ENCODE peak calls at places on chromosomes 7 and 10, in nine cellular contexts. Y is activated CD8-positive, alpha-beta T cell treated with anti-CD3 and anti-CD28 coated beads for 36 hours; V is Caco-2; C is AG10803; D is nephron progenitor cell; I is Calu3; L is BJ; Z is thoracic aorta; T is heart left ventricle. A is an unnamed sample.

GRCh38 chr10:73586583-73586984 is 4.6 kb downstream of the USP54 start:
- DNase-seq in Y (no peak), V (peak), C (peak), D (no peak), I (peak), L (peak), Z (peak), T (no peak), A (no peak)

GRCh38 chr10:125035136-125035535 is 93.2 kb downstream of the ZRANB1 start:
- DNase-seq in Y (no peak), V (no peak), C (peak), D (no peak), I (no peak), L (peak), Z (no peak), T (no peak), A (no peak)

GRCh38 chr7:148687555-148687954 is 11.1 kb upstream of the CUL1 start:
- DNase-seq in Y (no peak), V (no peak), C (no peak), D (no peak), I (no peak), L (no peak), Z (no peak), T (no peak), A (no peak)

GRCh38 chr10:73426318-73426717 is 7.0 kb downstream of the MSS51 start:
- DNase-seq in Y (no peak), V (no peak), C (no peak), D (no peak), I (no peak), L (no peak), Z (no peak), T (no peak), A (no peak)

GRCh38 chr7:156026076-156027002 is 214.1 kb upstream of the SHH start:
- DNase-seq in Y (no peak), V (no peak), C (no peak), D (no peak), I (no peak), L (no peak), Z (no peak), T (no peak), A (no peak)

GRCh38 chr10:30705625-30706149 is 76.1 kb upstream of the LYZL2 start:
- DNase-seq in Y (peak), V (no peak), C (no peak), D (no peak), I (no peak), L (no peak), Z (no peak), T (no peak), A (no peak)

GRCh38 chr7:157896774-157897555 is 560.2 kb downstream of the DNAJB6 start:
- DNase-seq in Y (no peak), V (no peak), C (no peak), D (no peak), I (no peak), L (no peak), Z (no peak), T (no peak), A (no peak)

GRCh38 chr7:97305589-97305988 is 188.1 kb downstream of the SDHAF3 start:
- DNase-seq in Y (no peak), V (no peak), C (no peak), D (no peak), I (no peak), L (no peak), Z (no peak), T (no peak), A (no peak)

GRCh38 chr7:36387437-36388345 is 2.0 kb upstream of the ANLN start:
- DNase-seq in Y (no peak), V (no peak), C (no peak), D (no peak), I (peak), L (no peak), Z (no peak), T (no peak), A (no peak)

GRCh38 chr10:2978574-2979266 is 88.6 kb upstream of the PFKP start:
- DNase-seq in Y (no peak), V (no peak), C (no peak), D (no peak), I (no peak), L (no peak), Z (no peak), T (no peak), A (no peak)

GRCh38 chr7:785416-785815 is 46.9 kb upstream of the SUN1 start:
- DNase-seq in Y (no peak), V (no peak), C (no peak), D (no peak), I (no peak), L (no peak), Z (no peak), T (no peak), A (no peak)

GRCh38 chr10:3895045-3895609 is 110.1 kb upstream of the KLF6 start:
- DNase-seq in Y (no peak), V (no peak), C (peak), D (no peak), I (no peak), L (no peak), Z (no peak), T (no peak), A (no peak)

GRCh38 chr10:96138102-96138501 is 8.0 kb downstream of the ZNF518A start:
- DNase-seq in Y (no peak), V (no peak), C (no peak), D (no peak), I (no peak), L (no peak), Z (no peak), T (no peak), A (no peak)

GRCh38 chr10:4129866-4130455 is 345.0 kb upstream of the KLF6 start:
- DNase-seq in Y (no peak), V (no peak), C (no peak), D (no peak), I (peak), L (no peak), Z (no peak), T (no peak), A (no peak)

GRCh38 chr7:6658618-6659345 is 21.7 kb downstream of the ZNF316 start:
- DNase-seq in Y (peak), V (no peak), C (no peak), D (no peak), I (no peak), L (no peak), Z (no peak), T (no peak), A (no peak)

GRCh38 chr7:134949171-134949570 is 37.1 kb upstream of the AGBL3 start:
- DNase-seq in Y (no peak), V (no peak), C (no peak), D (no peak), I (no peak), L (no peak), Z (no peak), T (no peak), A (no peak)

GRCh38 chr7:48170506-48170905 is 752 bp upstream of the ABCA13 start:
- DNase-seq in Y (no peak), V (no peak), C (peak), D (no peak), I (no peak), L (no peak), Z (no peak), T (no peak), A (no peak)

GRCh38 chr10:75111906-75112703 is 649 bp downstream of the SAMD8 start:
- DNase-seq in Y (peak), V (peak), C (peak), D (peak), I (peak), L (no peak), Z (peak), T (peak), A (peak)

GRCh38 chr7:157652161-157652953 is 315.6 kb downstream of the DNAJB6 start:
- DNase-seq in Y (no peak), V (no peak), C (no peak), D (no peak), I (no peak), L (no peak), Z (no peak), T (no peak), A (no peak)

GRCh38 chr7:133789951-133790350 is 337.2 kb upstream of the LRGUK start:
- DNase-seq in Y (no peak), V (no peak), C (peak), D (no peak), I (no peak), L (no peak), Z (no peak), T (no peak), A (no peak)

GRCh38 chr10:45374451-45375052 is 536 bp downstream of the ALOX5 start:
- DNase-seq in Y (no peak), V (no peak), C (no peak), D (no peak), I (peak), L (no peak), Z (no peak), T (no peak), A (peak)

GRCh38 chr7:47535704-47536628 is 45.9 kb downstream of the TNS3 start:
- DNase-seq in Y (no peak), V (no peak), C (no peak), D (peak), I (no peak), L (no peak), Z (no peak), T (no peak), A (no peak)

GRCh38 chr10:88995156-88995876 is 4.7 kb downstream of the FAS start:
- DNase-seq in Y (peak), V (no peak), C (no peak), D (no peak), I (no peak), L (no peak), Z (no peak), T (no peak), A (no peak)

GRCh38 chr7:140084972-140085371 is 22.2 kb upstream of the PARP12 start:
- DNase-seq in Y (peak), V (no peak), C (no peak), D (no peak), I (no peak), L (no peak), Z (no peak), T (no peak), A (no peak)

GRCh38 chr10:57694956-57695605 is 572.6 kb downstream of the IPMK start:
- DNase-seq in Y (no peak), V (no peak), C (peak), D (no peak), I (no peak), L (no peak), Z (no peak), T (no peak), A (no peak)

GRCh38 chr10:27695704-27696103 is 49.9 kb downstream of the MKX start:
- DNase-seq in Y (no peak), V (no peak), C (peak), D (no peak), I (no peak), L (no peak), Z (no peak), T (no peak), A (no peak)

GRCh38 chr10:10317151-10317550 is 700.5 kb upstream of the CELF2 start:
- DNase-seq in Y (no peak), V (no peak), C (no peak), D (no peak), I (no peak), L (no peak), Z (no peak), T (no peak), A (no peak)

GRCh38 chr10:4351723-4352565 is 474.1 kb upstream of the AKR1E2 start:
- DNase-seq in Y (no peak), V (no peak), C (peak), D (no peak), I (no peak), L (no peak), Z (no peak), T (no peak), A (no peak)

GRCh38 chr10:122531935-122532334 is 28.6 kb upstream of the DMBT1 start:
- DNase-seq in Y (no peak), V (no peak), C (no peak), D (no peak), I (peak), L (no peak), Z (no peak), T (no peak), A (no peak)

GRCh38 chr7:100951888-100952560 is 2.7 kb downstream of the MUC3A start:
- DNase-seq in Y (peak), V (no peak), C (no peak), D (no peak), I (no peak), L (no peak), Z (no peak), T (no peak), A (no peak)

GRCh38 chr10:69684981-69685353 is 54.9 kb downstream of the FAM241B start:
- DNase-seq in Y (no peak), V (no peak), C (no peak), D (no peak), I (no peak), L (no peak), Z (no peak), T (no peak), A (no peak)

GRCh38 chr7:149741629-149742028 is 31.8 kb downstream of the ZNF467 start:
- DNase-seq in Y (no peak), V (peak), C (peak), D (no peak), I (peak), L (no peak), Z (no peak), T (no peak), A (no peak)

GRCh38 chr7:112254709-112255387 is 48.4 kb downstream of the ZNF277 start:
- DNase-seq in Y (no peak), V (no peak), C (no peak), D (no peak), I (no peak), L (no peak), Z (no peak), T (no peak), A (no peak)

GRCh38 chr10:21527634-21528451 is 2.4 kb upstream of the SKIDA1 start:
- DNase-seq in Y (no peak), V (no peak), C (peak), D (no peak), I (no peak), L (no peak), Z (no peak), T (no peak), A (no peak)

GRCh38 chr7:150453186-150453585 is 2.8 kb downstream of the GIMAP8 start:
- DNase-seq in Y (peak), V (no peak), C (no peak), D (no peak), I (no peak), L (no peak), Z (no peak), T (no peak), A (no peak)

GRCh38 chr7:6416516-6417145 is 31.1 kb downstream of the DAGLB start:
- DNase-seq in Y (no peak), V (peak), C (no peak), D (no peak), I (no peak), L (no peak), Z (no peak), T (no peak), A (no peak)

GRCh38 chr10:79979310-79979972 is 30.5 kb upstream of the SFTPD start:
- DNase-seq in Y (no peak), V (no peak), C (no peak), D (no peak), I (no peak), L (no peak), Z (no peak), T (no peak), A (no peak)

GRCh38 chr10:21989453-21990154 is 13.9 kb downstream of the DNAJC1 start:
- DNase-seq in Y (peak), V (peak), C (peak), D (peak), I (peak), L (peak), Z (no peak), T (peak), A (peak)

GRCh38 chr7:97731736-97732370 is at the start of gene TAC1:
- DNase-seq in Y (peak), V (no peak), C (peak), D (peak), I (no peak), L (no peak), Z (no peak), T (peak), A (peak)

GRCh38 chr10:74063256-74063655 is 65.3 kb downstream of the VCL start:
- DNase-seq in Y (no peak), V (no peak), C (peak), D (no peak), I (no peak), L (no peak), Z (no peak), T (no peak), A (no peak)

GRCh38 chr7:22730921-22731654 is 4.1 kb downstream of the IL6 start:
- DNase-seq in Y (peak), V (no peak), C (peak), D (no peak), I (peak), L (peak), Z (no peak), T (no peak), A (no peak)

GRCh38 chr7:22726345-22726848 is 603 bp upstream of the IL6 start:
- DNase-seq in Y (peak), V (peak), C (peak), D (peak), I (peak), L (peak), Z (no peak), T (no peak), A (peak)

GRCh38 chr7:22729180-22729579 is 2.2 kb downstream of the IL6 start:
- DNase-seq in Y (no peak), V (no peak), C (peak), D (no peak), I (no peak), L (no peak), Z (no peak), T (no peak), A (no peak)

GRCh38 chr7:22726849-22727792 is at the start of gene IL6:
- DNase-seq in Y (peak), V (no peak), C (peak), D (peak), I (peak), L (peak), Z (no peak), T (peak), A (peak)

DNA sequence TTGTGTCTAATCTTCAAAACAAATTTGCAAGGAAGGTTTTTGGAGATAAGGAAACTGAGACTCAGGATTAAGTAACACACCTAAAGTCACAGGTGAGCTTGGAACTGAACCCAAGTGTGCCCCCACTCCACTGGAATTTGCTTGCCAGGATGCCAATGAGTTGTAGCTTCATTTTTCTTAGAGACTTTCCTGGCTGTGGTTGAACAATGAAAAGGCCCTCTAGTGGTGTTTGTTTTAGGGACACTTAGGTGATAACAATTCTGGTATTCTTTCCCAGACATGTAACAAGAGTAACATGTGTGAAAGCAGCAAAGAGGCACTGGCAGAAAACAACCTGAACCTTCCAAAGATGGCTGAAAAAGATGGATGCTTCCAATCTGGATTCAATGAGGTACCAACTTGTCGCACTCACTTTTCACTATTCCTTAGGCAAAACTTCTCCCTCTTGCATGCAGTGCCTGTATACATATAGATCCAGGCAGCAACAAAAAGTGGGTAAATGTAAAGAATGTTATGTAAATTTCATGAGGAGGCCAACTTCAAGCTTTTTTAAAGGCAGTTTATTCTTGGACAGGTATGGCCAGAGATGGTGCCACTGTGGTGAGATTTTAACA is 1.5 kb downstream of the IL6 start:
- DNase-seq in Y (no peak), V (peak), C (peak), D (no peak), I (peak), L (no peak), Z (no peak), T (no peak), A (peak)
- TF ChIP-seq CTCF in Y (peak), V (peak), C (peak), D (peak), I (peak), L (peak), Z (peak), T (no peak), A (peak)

GRCh38 chr10:71522438-71523144 is 125.9 kb downstream of the CDH23 start:
- DNase-seq in Y (no peak), V (peak), C (no peak), D (no peak), I (no peak), L (no peak), Z (no peak), T (no peak), A (no peak)
- TF ChIP-seq CTCF in Y (no peak), V (peak), C (no peak), D (peak), I (no peak), L (no peak), Z (no peak), T (no peak), A (no peak)

DNA sequence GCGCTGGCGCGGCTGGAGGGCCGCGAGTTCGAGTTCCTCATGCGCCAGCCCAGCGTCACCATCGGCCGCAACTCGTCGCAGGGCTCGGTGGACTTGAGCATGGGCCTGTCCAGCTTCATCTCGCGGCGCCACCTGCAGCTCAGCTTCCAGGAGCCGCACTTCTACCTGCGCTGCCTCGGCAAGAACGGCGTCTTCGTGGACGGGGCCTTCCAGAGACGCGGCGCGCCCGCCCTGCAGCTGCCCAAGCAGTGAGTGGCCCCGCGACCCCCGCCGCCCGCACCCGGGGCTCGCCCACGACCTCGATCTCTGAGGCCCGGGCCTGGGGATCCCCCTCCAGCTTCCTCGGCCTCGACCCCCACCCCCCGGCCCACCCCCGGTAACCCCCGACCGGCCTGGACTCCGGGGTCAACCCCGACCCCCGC is 537 bp downstream of the FOXK1 start:
- DNase-seq in Y (peak), V (peak), C (peak), D (peak), I (peak), L (no peak), Z (no peak), T (peak), A (peak)
- TF ChIP-seq CTCF in Y (no peak), V (no peak), C (no peak), D (no peak), I (no peak), L (no peak), Z (no peak), T (no peak), A (no peak)

GRCh38 chr7:78609281-78609680 is 810.7 kb downstream of the PHTF2 start:
- DNase-seq in Y (no peak), V (no peak), C (no peak), D (no peak), I (no peak), L (no peak), Z (no peak), T (no peak), A (no peak)

GRCh38 chr7:78605131-78605530 is 806.6 kb downstream of the PHTF2 start:
- DNase-seq in Y (no peak), V (no peak), C (peak), D (no peak), I (no peak), L (no peak), Z (no peak), T (no peak), A (no peak)

GRCh38 chr7:78601728-78602127 is 803.2 kb downstream of the PHTF2 start:
- DNase-seq in Y (no peak), V (no peak), C (peak), D (no peak), I (no peak), L (no peak), Z (no peak), T (no peak), A (no peak)

DNA sequence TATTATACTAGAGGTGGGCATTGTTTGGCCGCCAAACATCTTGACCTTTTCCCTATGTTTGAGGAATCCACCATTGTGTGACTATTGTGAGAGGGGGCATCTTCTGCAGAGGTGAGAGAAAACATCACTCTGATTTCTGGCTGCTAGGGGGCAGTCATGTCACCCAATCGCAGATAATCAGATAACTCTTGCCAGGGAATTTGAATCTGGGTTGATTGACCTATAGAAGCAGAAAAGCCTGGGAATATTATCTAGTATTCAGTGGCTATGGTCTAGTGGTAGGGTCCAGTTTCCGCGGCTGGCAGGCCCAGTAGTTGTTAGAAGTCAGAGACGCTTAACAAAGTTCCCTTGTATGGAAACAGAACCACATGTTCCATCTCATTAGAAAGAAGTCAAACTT is 808.5 kb downstream of the PHTF2 start:
- DNase-seq in Y (no peak), V (peak), C (no peak), D (peak), I (peak), L (no peak), Z (no peak), T (no peak), A (peak)
- TF ChIP-seq CTCF in Y (no peak), V (peak), C (no peak), D (peak), I (no peak), L (peak), Z (no peak), T (no peak), A (peak)